ENCODE peak calls at places on chromosomes 4 and X, in six cellular contexts. W is osteocyte; F is CD4-positive, alpha-beta T cell; C is tibial nerve; Z is GM13976; S is Caco-2. E is an unnamed sample.

GRCh38 chr4:147741190-147741788 is 9.4 kb downstream of the ARHGAP10 start:
- DNase-seq in W (no peak), F (no peak), C (no peak), Z (no peak), S (no peak), E (no peak)

GRCh38 chr4:57044996-57045395 is 65.2 kb downstream of the IGFBP7 start:
- DNase-seq in W (no peak), F (no peak), C (no peak), Z (no peak), S (no peak), E (no peak)

GRCh38 chr4:170093978-170094377 is 4.2 kb upstream of the AADAT start:
- DNase-seq in W (no peak), F (no peak), C (no peak), Z (no peak), S (no peak), E (no peak)

GRCh38 chrX:153966841-153967535 is 4.6 kb downstream of the HCFC1 start:
- DNase-seq in W (no peak), F (no peak), C (no peak), Z (no peak), S (no peak), E (no peak)

GRCh38 chrX:23228950-23229448 is 105.7 kb upstream of the PTCHD1 start:
- DNase-seq in W (no peak), F (no peak), C (no peak), Z (no peak), S (no peak), E (no peak)

GRCh38 chr4:148268835-148269234 is 173.4 kb downstream of the NR3C2 start:
- DNase-seq in W (no peak), F (no peak), C (no peak), Z (no peak), S (no peak), E (no peak)

GRCh38 chr4:12636191-12636590 is 847.9 kb downstream of the RAB28 start:
- DNase-seq in W (no peak), F (no peak), C (no peak), Z (no peak), S (no peak), E (no peak)

GRCh38 chr4:110190249-110190648 is 8.2 kb downstream of the ELOVL6 start:
- DNase-seq in W (no peak), F (no peak), C (no peak), Z (no peak), S (no peak), E (no peak)

GRCh38 chrX:45715787-45716186 is 515.1 kb upstream of the DIPK2B start:
- DNase-seq in W (no peak), F (no peak), C (no peak), Z (no peak), S (no peak), E (no peak)

GRCh38 chrX:115360220-115360781 is 70.8 kb downstream of the LUZP4 start:
- DNase-seq in W (no peak), F (no peak), C (no peak), Z (no peak), S (no peak), E (no peak)

GRCh38 chr4:6926681-6927478 is 17.3 kb downstream of the TBC1D14 start:
- DNase-seq in W (no peak), F (peak; percentile 73), C (no peak), Z (no peak), S (no peak), E (no peak)

GRCh38 chr4:126664839-126665238 is 967.9 kb upstream of the INTU start:
- DNase-seq in W (no peak), F (no peak), C (no peak), Z (no peak), S (no peak), E (no peak)

GRCh38 chrX:68708503-68709290 is 61.2 kb downstream of the STARD8 start:
- DNase-seq in W (no peak), F (no peak), C (no peak), Z (no peak), S (no peak), E (no peak)

GRCh38 chr4:20954541-20954940 is 254.3 kb downstream of the PACRGL start:
- DNase-seq in W (no peak), F (no peak), C (no peak), Z (no peak), S (no peak), E (no peak)

GRCh38 chrX:48911407-48912182 is at the start of gene SLC35A2:
- DNase-seq in W (peak; percentile 89), F (peak; percentile 84), C (peak; percentile 71), Z (peak; percentile 82), S (peak; percentile 91), E (peak; percentile 84)

GRCh38 chrX:31435592-31435991 is 363.8 kb upstream of the FTHL17 start:
- DNase-seq in W (no peak), F (no peak), C (peak; percentile 6), Z (no peak), S (peak; percentile 81), E (no peak)

GRCh38 chr4:100008048-100008447 is 58.0 kb upstream of the H2AZ1 start:
- DNase-seq in W (no peak), F (no peak), C (no peak), Z (no peak), S (no peak), E (no peak)

GRCh38 chrX:645024-645376 is 14.4 kb downstream of the SHOX start:
- DNase-seq in W (peak; percentile 56), F (no peak), C (no peak), Z (no peak), S (no peak), E (no peak)

GRCh38 chr4:12486995-12487394 is 997.1 kb downstream of the RAB28 start:
- DNase-seq in W (no peak), F (no peak), C (no peak), Z (no peak), S (no peak), E (no peak)

GRCh38 chrX:14449773-14450172 is 79.6 kb upstream of the GLRA2 start:
- DNase-seq in W (no peak), F (no peak), C (no peak), Z (no peak), S (no peak), E (no peak)

GRCh38 chrX:41010188-41010846 is 74.9 kb upstream of the USP9X start:
- DNase-seq in W (peak; percentile 87), F (peak; percentile 13), C (peak; percentile 77), Z (no peak), S (no peak), E (peak; percentile 26)

GRCh38 chr4:179097741-179098140 is 1655.5 kb upstream of the AGA start:
- DNase-seq in W (no peak), F (no peak), C (no peak), Z (no peak), S (no peak), E (no peak)

GRCh38 chrX:123184199-123184857 is at the start of gene GRIA3:
- DNase-seq in W (no peak), F (no peak), C (peak; percentile 7), Z (peak; percentile 15), S (no peak), E (no peak)

GRCh38 chr4:94671113-94671512 is 86.6 kb upstream of the BMPR1B start:
- DNase-seq in W (no peak), F (no peak), C (no peak), Z (no peak), S (no peak), E (no peak)

GRCh38 chr4:13534344-13535063 is 9.8 kb downstream of the NKX3-2 start:
- DNase-seq in W (peak; percentile 70), F (no peak), C (no peak), Z (peak; percentile 23), S (no peak), E (no peak)

GRCh38 chrX:129665916-129666644 is 11.3 kb upstream of the APLN start:
- DNase-seq in W (peak; percentile 80), F (no peak), C (no peak), Z (no peak), S (peak; percentile 48), E (no peak)

GRCh38 chr4:55475394-55476243 is 71.1 kb downstream of the CLOCK start:
- DNase-seq in W (no peak), F (no peak), C (no peak), Z (no peak), S (no peak), E (no peak)

GRCh38 chr4:66252291-66252690 is 582.0 kb upstream of the EPHA5 start:
- DNase-seq in W (no peak), F (no peak), C (no peak), Z (no peak), S (no peak), E (no peak)
- TF ChIP-seq CTCF in W (peak; percentile 32), F (no peak), C (no peak), Z (no peak), S (no peak), E (no peak)

GRCh38 chr4:140028676-140029407 is 125.1 kb downstream of the MAML3 start:
- DNase-seq in W (no peak), F (no peak), C (no peak), Z (no peak), S (no peak), E (no peak)

GRCh38 chr4:140025470-140025869 is 128.5 kb downstream of the MAML3 start:
- DNase-seq in W (no peak), F (no peak), C (no peak), Z (no peak), S (no peak), E (no peak)

GRCh38 chr4:140031706-140032105 is 122.3 kb downstream of the MAML3 start:
- DNase-seq in W (no peak), F (no peak), C (no peak), Z (no peak), S (no peak), E (no peak)

DNA sequence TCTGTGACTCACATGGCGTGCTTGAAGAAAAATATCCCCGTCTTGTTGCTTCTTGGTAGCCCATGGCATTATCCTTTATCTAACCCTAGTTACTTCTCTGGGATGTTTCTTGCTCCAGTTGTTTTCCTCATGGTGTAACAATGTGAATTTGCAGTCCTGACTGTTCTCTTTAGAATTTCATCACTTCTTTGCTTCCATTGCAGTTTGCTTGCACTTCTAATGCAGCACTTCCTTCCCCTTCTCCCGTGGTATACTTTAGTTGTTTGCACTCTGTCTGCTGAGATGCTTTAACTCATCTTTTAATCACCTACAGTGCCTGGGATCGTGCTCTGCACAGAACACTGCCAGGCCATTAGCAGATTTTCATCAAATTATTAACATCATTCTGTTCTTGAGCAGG is 126.8 kb downstream of the MAML3 start:
- DNase-seq in W (no peak), F (no peak), C (no peak), Z (no peak), S (no peak), E (no peak)
- TF ChIP-seq CTCF in W (no peak), F (no peak), C (no peak), Z (no peak), S (no peak), E (no peak)

GRCh38 chr4:101862595-101862994 is 72.1 kb downstream of the BANK1 start:
- DNase-seq in W (no peak), F (no peak), C (no peak), Z (no peak), S (no peak), E (no peak)

GRCh38 chr4:101864660-101865059 is 74.1 kb downstream of the BANK1 start:
- DNase-seq in W (no peak), F (no peak), C (no peak), Z (no peak), S (peak; percentile 39), E (no peak)

GRCh38 chr4:101870874-101871273 is 80.3 kb downstream of the BANK1 start:
- DNase-seq in W (no peak), F (no peak), C (no peak), Z (no peak), S (no peak), E (no peak)

GRCh38 chr4:101865501-101866062 is 75.1 kb downstream of the BANK1 start:
- DNase-seq in W (no peak), F (no peak), C (no peak), Z (no peak), S (peak; percentile 71), E (no peak)
- TF ChIP-seq CTCF in W (no peak), F (no peak), C (no peak), Z (no peak), S (no peak), E (no peak)

GRCh38 chr4:78296261-78296660 is 239.1 kb downstream of the FRAS1 start:
- DNase-seq in W (no peak), F (no peak), C (no peak), Z (no peak), S (no peak), E (no peak)
- TF ChIP-seq CTCF in W (no peak), F (no peak), C (no peak), Z (no peak), S (no peak), E (no peak)

E was measured in natural killer cell.